ENCODE peak calls at places on chromosomes 11 and 22, in four cellular contexts. O is BE2C, Y is breast epithelium, C is neural progenitor cell. W is an unnamed sample.

GRCh38 chr11:92979176-92979575 is 9.7 kb downstream of the MTNR1B start:
- DNase-seq in O (peak; percentile 48), Y (no peak), C (no peak), W (no peak)

GRCh38 chr11:19725379-19726079 is 12.9 kb downstream of the NAV2 start:
- DNase-seq in O (no peak), Y (peak; percentile 89), C (no peak), W (no peak)

GRCh38 chr11:47946682-47947575 is 33.4 kb upstream of the PTPRJ start:
- DNase-seq in O (peak; percentile 7), Y (peak; percentile 62), C (no peak), W (no peak)

GRCh38 chr22:41092847-41093371 is 517 bp downstream of the EP300 start:
- DNase-seq in O (peak; percentile 49), Y (no peak), C (peak; percentile 58), W (no peak)

GRCh38 chr11:112511271-112511670 is 250.6 kb upstream of the PLET1 start:
- DNase-seq in O (no peak), Y (no peak), C (no peak), W (no peak)

GRCh38 chr11:64745523-64746328 is 1.8 kb upstream of the RASGRP2 start:
- DNase-seq in O (no peak), Y (peak; percentile 81), C (peak; percentile 85), W (peak; percentile 71)

GRCh38 chr11:94897330-94897768 is 76.0 kb downstream of the CWC15 start:
- DNase-seq in O (peak; percentile 60), Y (peak; percentile 28), C (peak; percentile 56), W (peak; percentile 54)

GRCh38 chr11:11965192-11965591 is 43.2 kb downstream of the DKK3 start:
- DNase-seq in O (no peak), Y (no peak), C (no peak), W (no peak)

GRCh38 chr22:32144875-32145274 is 14.2 kb downstream of the C22orf42 start:
- DNase-seq in O (no peak), Y (no peak), C (no peak), W (no peak)

GRCh38 chr11:91163619-91164451 is 941.0 kb upstream of the CHORDC1 start:
- DNase-seq in O (peak; percentile 67), Y (no peak), C (no peak), W (no peak)

GRCh38 chr22:36365020-36365411 is 22.8 kb downstream of the MYH9 start:
- DNase-seq in O (no peak), Y (no peak), C (peak; percentile 46), W (peak; percentile 65)

GRCh38 chr11:3736816-3737215 is 60.5 kb downstream of the NUP98 start:
- DNase-seq in O (no peak), Y (no peak), C (no peak), W (no peak)

GRCh38 chr11:7671807-7672206 is 1.5 kb downstream of the CYB5R2 start:
- DNase-seq in O (no peak), Y (no peak), C (no peak), W (no peak)

GRCh38 chr11:134037093-134037908 is 31.6 kb upstream of the JAM3 start:
- DNase-seq in O (peak; percentile 73), Y (peak; percentile 54), C (peak; percentile 79), W (peak; percentile 83)

GRCh38 chr22:39510529-39511149 is 8.5 kb downstream of the MIEF1 start:
- DNase-seq in O (no peak), Y (no peak), C (no peak), W (no peak)

GRCh38 chr22:39504071-39504470 is 2.0 kb downstream of the MIEF1 start:
- DNase-seq in O (no peak), Y (no peak), C (no peak), W (no peak)

GRCh38 chr22:39512026-39512425 is 8.3 kb upstream of the ATF4 start:
- DNase-seq in O (no peak), Y (no peak), C (no peak), W (no peak)

GRCh38 chr22:39511226-39511625 is 9.1 kb upstream of the ATF4 start:
- DNase-seq in O (no peak), Y (no peak), C (no peak), W (no peak)

DNA sequence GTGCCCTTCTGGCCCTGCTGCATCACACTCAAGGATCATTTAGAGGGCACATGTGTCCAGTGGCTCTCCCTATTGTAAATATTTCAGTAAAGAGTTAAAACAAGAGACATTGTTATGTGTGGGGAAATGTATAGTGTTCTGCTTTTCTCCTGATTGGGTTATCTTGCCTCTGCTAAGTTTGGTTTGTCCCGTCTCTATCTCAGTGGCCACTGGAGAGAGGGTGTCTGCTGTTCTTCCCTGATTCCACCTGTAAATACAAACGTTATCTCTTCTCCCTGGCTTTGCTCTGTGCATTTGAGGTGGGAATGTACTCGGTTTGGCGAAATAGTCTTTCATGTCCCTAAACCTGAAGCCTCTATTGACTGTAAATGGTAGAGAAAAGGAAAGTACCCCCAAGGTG is 6.3 kb downstream of the MIEF1 start:
- DNase-seq in O (no peak), Y (no peak), C (no peak), W (no peak)
- H3K36me3 ChIP-seq in O (peaks cover 93% of the 10 kb centered on the region), Y (peaks cover 7% of the 10 kb centered on the region), C (no peaks in the 10 kb centered on the region), W (peaks cover 91% of the 10 kb centered on the region)

DNA sequence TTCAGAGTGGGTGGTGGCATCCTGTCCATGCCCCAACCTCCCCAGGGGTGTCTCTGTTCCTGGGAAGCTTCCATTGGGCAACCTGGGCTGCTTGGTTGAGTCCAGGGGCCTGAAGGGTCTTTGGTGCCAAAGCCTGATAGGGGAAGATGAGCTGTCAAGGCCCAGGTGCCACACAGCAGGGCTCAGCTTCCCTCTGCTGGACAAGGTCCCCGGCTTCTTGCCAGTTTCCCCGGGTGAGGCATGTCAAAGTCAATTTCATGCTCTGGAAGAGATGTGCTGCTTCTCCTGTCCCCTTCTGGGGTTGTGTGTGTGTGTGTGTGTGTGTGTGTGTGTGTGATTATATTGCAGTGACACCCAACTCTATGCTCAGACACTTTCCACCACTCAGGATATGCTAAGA is 26.9 kb downstream of the TP53I11 start:
- DNase-seq in O (no peak), Y (no peak), C (no peak), W (no peak)
- H3K36me3 ChIP-seq in O (no peaks in the 10 kb centered on the region), Y (no peaks in the 10 kb centered on the region), C (no peaks in the 10 kb centered on the region), W (no peaks in the 10 kb centered on the region)

DNA sequence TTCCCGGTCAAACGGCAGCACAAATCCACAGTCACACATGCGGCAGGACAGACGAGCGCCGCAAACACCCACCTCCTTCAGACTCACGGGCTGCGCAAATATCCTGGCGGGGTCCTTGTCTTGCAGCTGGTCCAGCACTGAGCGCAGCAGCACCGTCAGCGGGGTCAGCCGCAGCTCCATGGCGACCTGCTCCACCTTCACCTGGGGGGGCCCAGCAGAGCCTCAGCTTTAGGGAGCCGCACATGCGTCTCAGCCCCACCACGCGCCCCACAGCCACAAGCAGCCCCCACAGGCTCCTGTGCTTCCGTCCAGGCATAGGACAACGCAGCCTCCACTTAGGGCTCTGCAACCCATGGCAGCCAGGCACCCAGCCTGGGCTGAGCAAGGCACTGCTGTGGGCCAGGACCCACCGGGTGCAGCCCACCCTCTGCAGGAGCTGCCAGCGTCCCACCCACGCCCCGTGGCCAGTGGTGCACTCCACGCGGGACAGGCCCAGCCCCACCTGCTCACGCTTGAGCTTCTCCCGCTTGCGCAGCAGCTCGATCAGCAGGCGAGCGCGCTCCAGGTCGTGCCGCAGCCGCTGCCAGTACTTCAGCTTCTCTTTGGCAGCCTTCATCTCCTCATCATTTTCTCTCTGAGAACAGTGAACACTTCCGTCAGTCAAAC is 29.1 kb downstream of the BRD1 start:
- DNase-seq in O (no peak), Y (no peak), C (no peak), W (no peak)
- H3K36me3 ChIP-seq in O (peaks cover 80% of the 10 kb centered on the region), Y (peaks cover 4% of the 10 kb centered on the region), C (no peaks in the 10 kb centered on the region), W (peaks cover 85% of the 10 kb centered on the region)

GRCh38 chr11:74112877-74113276 is 57.9 kb downstream of the C2CD3 start:
- DNase-seq in O (no peak), Y (no peak), C (no peak), W (no peak)
- H3K36me3 ChIP-seq in O (peaks cover 35% of the 10 kb centered on the region), Y (peaks cover 4% of the 10 kb centered on the region), C (peaks cover 25% of the 10 kb centered on the region), W (peaks cover 48% of the 10 kb centered on the region)

GRCh38 chr11:58625826-58626460 is 3.5 kb downstream of the CNTF start:
- DNase-seq in O (no peak), Y (no peak), C (no peak), W (no peak)

GRCh38 chr11:58618215-58618614 is 4.2 kb upstream of the CNTF start:
- DNase-seq in O (no peak), Y (no peak), C (peak; percentile 24), W (peak; percentile 11)

GRCh38 chr11:58625086-58625485 is 2.6 kb downstream of the CNTF start:
- DNase-seq in O (no peak), Y (no peak), C (no peak), W (no peak)

GRCh38 chr11:58622344-58622743 is at the start of gene CNTF:
- DNase-seq in O (no peak), Y (no peak), C (no peak), W (no peak)

GRCh38 chr11:58621586-58622262 is 741 bp upstream of the CNTF start:
- DNase-seq in O (no peak), Y (no peak), C (no peak), W (no peak)
- H3K36me3 ChIP-seq in O (peaks cover 14% of the 10 kb centered on the region), Y (no peaks in the 10 kb centered on the region), C (peaks cover 16% of the 10 kb centered on the region), W (peaks cover 60% of the 10 kb centered on the region)

GRCh38 chr22:30887418-30887817 is 81.2 kb downstream of the MORC2 start:
- DNase-seq in O (no peak), Y (no peak), C (no peak), W (no peak)
- H3K36me3 ChIP-seq in O (no peaks in the 10 kb centered on the region), Y (no peaks in the 10 kb centered on the region), C (no peaks in the 10 kb centered on the region), W (peaks cover 39% of the 10 kb centered on the region)

DNA sequence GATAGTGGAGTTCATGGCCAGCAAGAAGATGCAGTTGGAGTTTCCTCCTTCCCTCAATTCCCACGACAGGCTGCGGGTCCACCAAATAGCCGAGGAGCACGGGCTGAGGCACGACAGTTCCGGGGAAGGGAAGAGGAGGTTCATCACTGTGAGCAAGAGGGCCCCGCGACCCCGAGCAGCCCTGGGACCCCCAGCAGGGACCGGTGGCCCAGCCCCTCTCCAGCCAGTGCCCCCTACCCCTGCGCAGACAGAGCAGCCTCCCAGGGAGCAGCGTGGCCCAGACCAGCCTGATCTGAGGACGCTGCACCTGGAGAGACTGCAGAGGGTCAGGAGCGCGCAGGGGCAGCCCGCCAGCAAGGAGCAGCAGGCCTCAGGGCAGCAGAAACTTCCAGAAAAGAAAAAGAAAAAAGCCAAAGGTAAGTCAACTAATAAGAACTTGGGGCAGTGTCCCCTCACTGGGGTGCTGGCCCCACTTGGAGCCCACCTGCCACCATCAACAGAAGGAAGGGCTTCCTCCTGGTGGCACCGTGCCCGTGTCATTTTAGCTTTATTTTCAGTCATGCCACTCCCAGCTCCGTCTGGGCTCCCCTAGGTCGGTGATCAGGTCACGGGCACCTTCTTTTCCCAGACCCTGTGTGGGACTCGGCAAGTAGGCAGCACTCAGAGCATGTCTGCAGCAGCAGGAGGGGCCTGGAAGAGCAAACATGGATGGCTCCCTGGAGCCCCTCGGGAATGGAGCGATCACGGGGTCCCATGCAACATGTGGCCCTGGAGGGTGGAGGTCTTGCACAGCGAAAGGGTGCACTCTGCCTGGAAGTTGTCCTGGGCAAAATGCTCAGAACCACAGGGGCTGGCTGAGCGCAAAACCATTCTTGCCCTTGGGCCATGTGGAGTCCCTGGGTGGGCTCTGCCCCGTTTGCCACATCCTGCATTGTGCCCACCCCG is 33.3 kb downstream of the IGHMBP2 start:
- DNase-seq in O (no peak), Y (no peak), C (no peak), W (no peak)
- H3K36me3 ChIP-seq in O (peaks cover 62% of the 10 kb centered on the region), Y (no peaks in the 10 kb centered on the region), C (no peaks in the 10 kb centered on the region), W (peaks cover 34% of the 10 kb centered on the region)

GRCh38 chr11:61780581-61781162 is 11.7 kb downstream of the TMEM258 start:
- DNase-seq in O (no peak), Y (no peak), C (no peak), W (no peak)

GRCh38 chr11:61781585-61781984 is 10.8 kb downstream of the TMEM258 start:
- DNase-seq in O (no peak), Y (no peak), C (no peak), W (no peak)

GRCh38 chr11:61783717-61784505 is 8.5 kb downstream of the TMEM258 start:
- DNase-seq in O (no peak), Y (no peak), C (no peak), W (no peak)

GRCh38 chr11:61784506-61784805 is 7.9 kb downstream of the TMEM258 start:
- DNase-seq in O (no peak), Y (no peak), C (no peak), W (no peak)

GRCh38 chr11:61782841-61783240 is 9.6 kb downstream of the TMEM258 start:
- DNase-seq in O (no peak), Y (no peak), C (no peak), W (no peak)
- H3K36me3 ChIP-seq in O (peaks cover 2% of the 10 kb centered on the region), Y (peaks cover 8% of the 10 kb centered on the region), C (no peaks in the 10 kb centered on the region), W (peaks cover 29% of the 10 kb centered on the region)